ENCODE peak calls at places on chromosomes 12 and 14, in seven cellular contexts. B, V, D, F, N, R and C are unnamed samples.

GRCh38 chr14:88005050-88005481 is at the start of gene GPR65:
- DNase-seq in B (no peak), V (no peak), D (no peak), F (no peak), N (no peak), R (no peak), C (no peak)

GRCh38 chr12:116432321-116432750 is 126.8 kb upstream of the MAP1LC3B2 start:
- DNase-seq in B (no peak), V (peak), D (peak), F (no peak), N (no peak), R (no peak), C (no peak)

GRCh38 chr12:2643736-2644135 is 151.0 kb upstream of the FKBP4 start:
- DNase-seq in B (no peak), V (no peak), D (no peak), F (peak), N (no peak), R (peak), C (no peak)

GRCh38 chr14:54728700-54729527 is 162.0 kb downstream of the SAMD4A start:
- DNase-seq in B (no peak), V (no peak), D (no peak), F (no peak), N (no peak), R (no peak), C (no peak)

GRCh38 chr12:4648499-4649357 is at the start of the genes AKAP3 and NDUFA9:
- DNase-seq in B (peak), V (peak), D (peak), F (peak), N (peak), R (peak), C (peak)

GRCh38 chr14:33728010-33728498 is 222.8 kb downstream of the EGLN3 start:
- DNase-seq in B (no peak), V (no peak), D (no peak), F (no peak), N (no peak), R (no peak), C (no peak)

GRCh38 chr12:27821259-27821973 is 41.4 kb upstream of the MANSC4 start:
- DNase-seq in B (peak), V (no peak), D (peak), F (no peak), N (no peak), R (no peak), C (no peak)

GRCh38 chr14:95156765-95157194 is 549 bp downstream of the DICER1 start:
- DNase-seq in B (peak), V (peak), D (peak), F (peak), N (peak), R (no peak), C (peak)

GRCh38 chr12:88946377-88946997 is 366.2 kb upstream of the KITLG start:
- DNase-seq in B (no peak), V (no peak), D (peak), F (no peak), N (no peak), R (no peak), C (no peak)